ENCODE peak calls at places on chromosomes 4 and X, in nine cellular contexts. N, K, S, Z, H, M, U, D and I are unnamed samples.

GRCh38 chrX:115609621-115610020 is 48.6 kb downstream of the PLS3 start:
- DNase-seq in N (no peak), K (no peak), S (no peak), Z (no peak), H (no peak), M (no peak), U (no peak), D (no peak), I (no peak)

GRCh38 chr4:160887668-160888067 is 1276.1 kb downstream of the FSTL5 start:
- DNase-seq in N (no peak), K (no peak), S (no peak), Z (no peak), H (no peak), M (no peak), U (no peak), D (no peak), I (no peak)

GRCh38 chrX:25721564-25721963 is 416.6 kb upstream of the MAGEB18 start:
- DNase-seq in N (peak), K (no peak), S (no peak), Z (peak), H (no peak), M (no peak), U (no peak), D (no peak), I (no peak)

GRCh38 chr4:92175250-92175649 is 128.5 kb upstream of the GRID2 start:
- DNase-seq in N (no peak), K (peak), S (no peak), Z (peak), H (no peak), M (no peak), U (no peak), D (no peak), I (no peak)

GRCh38 chr4:123127218-123127617 is 204.8 kb upstream of the NUDT6 start:
- DNase-seq in N (no peak), K (no peak), S (no peak), Z (no peak), H (no peak), M (no peak), U (no peak), D (no peak), I (no peak)

GRCh38 chr4:153651041-153651960 is 32.8 kb upstream of the TLR2 start:
- DNase-seq in N (no peak), K (no peak), S (peak), Z (no peak), H (no peak), M (peak), U (peak), D (no peak), I (no peak)

GRCh38 chr4:118351851-118352827 is 664 bp downstream of the PRSS12 start:
- DNase-seq in N (peak), K (no peak), S (peak), Z (peak), H (peak), M (no peak), U (no peak), D (no peak), I (no peak)

GRCh38 chr4:127484101-127484500 is 148.7 kb upstream of the INTU start:
- DNase-seq in N (no peak), K (no peak), S (no peak), Z (no peak), H (no peak), M (no peak), U (no peak), D (no peak), I (no peak)

GRCh38 chrX:95044331-95044730 is 1370.3 kb downstream of the FAM133A start:
- DNase-seq in N (no peak), K (no peak), S (no peak), Z (no peak), H (no peak), M (no peak), U (no peak), D (no peak), I (no peak)

GRCh38 chr4:24794916-24795665 is at the start of gene SOD3:
- DNase-seq in N (peak), K (peak), S (peak), Z (peak), H (peak), M (no peak), U (no peak), D (peak), I (no peak)

GRCh38 chrX:119655125-119655524 is 37.8 kb downstream of the SEPTIN6 start:
- DNase-seq in N (no peak), K (no peak), S (no peak), Z (no peak), H (no peak), M (peak), U (peak), D (no peak), I (no peak)

GRCh38 chr4:7343950-7344349 is 90.8 kb downstream of the PSAPL1 start:
- DNase-seq in N (no peak), K (no peak), S (no peak), Z (no peak), H (no peak), M (no peak), U (no peak), D (no peak), I (no peak)

GRCh38 chr4:4182835-4183568 is 43.7 kb downstream of the OTOP1 start:
- DNase-seq in N (peak), K (peak), S (no peak), Z (peak), H (peak), M (peak), U (no peak), D (no peak), I (no peak)

GRCh38 chr4:85168456-85168855 is 202.0 kb upstream of the WDFY3 start:
- DNase-seq in N (no peak), K (no peak), S (no peak), Z (no peak), H (no peak), M (no peak), U (no peak), D (no peak), I (no peak)

GRCh38 chrX:13090261-13091110 is 46.1 kb upstream of the FAM9C start:
- DNase-seq in N (no peak), K (no peak), S (no peak), Z (no peak), H (no peak), M (no peak), U (no peak), D (no peak), I (no peak)

GRCh38 chrX:51608071-51608470 is 10.6 kb downstream of the CENPVL3 start:
- DNase-seq in N (no peak), K (no peak), S (no peak), Z (no peak), H (no peak), M (no peak), U (no peak), D (no peak), I (no peak)

GRCh38 chrX:44032479-44032878 is 59.3 kb upstream of the NDP start:
- DNase-seq in N (no peak), K (no peak), S (no peak), Z (no peak), H (no peak), M (no peak), U (no peak), D (no peak), I (no peak)

GRCh38 chr4:143402776-143403550 is 66.3 kb downstream of the GAB1 start:
- DNase-seq in N (no peak), K (no peak), S (no peak), Z (no peak), H (no peak), M (no peak), U (no peak), D (no peak), I (no peak)

GRCh38 chrX:25278341-25278740 is 262.6 kb upstream of the ARX start:
- DNase-seq in N (no peak), K (no peak), S (no peak), Z (no peak), H (no peak), M (no peak), U (no peak), D (no peak), I (no peak)

GRCh38 chr4:185424905-185425599 is 712 bp downstream of the UFSP2 start:
- DNase-seq in N (no peak), K (no peak), S (no peak), Z (peak), H (no peak), M (no peak), U (no peak), D (peak), I (no peak)

GRCh38 chrX:71541546-71542022 is 8.7 kb downstream of the OGT start:
- DNase-seq in N (no peak), K (no peak), S (no peak), Z (no peak), H (no peak), M (no peak), U (no peak), D (no peak), I (no peak)

GRCh38 chr4:38468491-38468890 is 195.5 kb upstream of the KLF3 start:
- DNase-seq in N (no peak), K (no peak), S (no peak), Z (no peak), H (no peak), M (no peak), U (no peak), D (no peak), I (no peak)

GRCh38 chr4:140004580-140005314 is 149.2 kb downstream of the MAML3 start:
- DNase-seq in N (no peak), K (no peak), S (peak), Z (peak), H (peak), M (no peak), U (no peak), D (no peak), I (no peak)

GRCh38 chr4:16231570-16232252 is 5.4 kb upstream of the TAPT1 start:
- DNase-seq in N (no peak), K (no peak), S (no peak), Z (no peak), H (no peak), M (no peak), U (no peak), D (no peak), I (no peak)

GRCh38 chrX:1629244-1629643 is 14.4 kb downstream of the ASMT start:
- DNase-seq in N (no peak), K (no peak), S (no peak), Z (no peak), H (no peak), M (no peak), U (no peak), D (no peak), I (no peak)